ENCODE peak calls at places on chromosomes 16 and 17, in six cellular contexts. A is stimulated activated CD4-positive, alpha-beta T cell treated with anti-CD3 and anti-CD28 coated beads, Interleukin-1b, Interleukin-23, amount 100 ng/mL, for 1 hour; H is AG09309; F is SHP77; X is cardiac fibroblast; O is activated CD8-positive, alpha-beta memory T cell treated with anti-CD3 and anti-CD28 coated beads for 4 hours. V is an unnamed sample.
A peak's percentile ranks its signal among the peaks of the same experiment; 100 is the strongest.

GRCh38 chr17:50098583-50098982 is 3.4 kb downstream of the PDK2 start:
- DNase-seq in A (no peak), H (no peak), F (no peak), X (no peak), O (no peak), V (no peak)

GRCh38 chr16:89039756-89040155 is 53.9 kb upstream of the ACSF3 start:
- DNase-seq in A (no peak), H (no peak), F (no peak), X (no peak), O (no peak), V (no peak)

GRCh38 chr17:78737332-78737731 is 44.7 kb downstream of the CYTH1 start:
- DNase-seq in A (no peak), H (peak; percentile 42), F (no peak), X (peak; percentile 77), O (no peak), V (no peak)

GRCh38 chr17:58585554-58585953 is 71.1 kb upstream of the MTMR4 start:
- DNase-seq in A (no peak), H (no peak), F (no peak), X (no peak), O (no peak), V (no peak)

GRCh38 chr16:53457670-53458069 is 23.4 kb downstream of the RBL2 start:
- DNase-seq in A (no peak), H (no peak), F (no peak), X (no peak), O (peak; percentile 41), V (no peak)

GRCh38 chr17:50817142-50817751 is 18.1 kb upstream of the WFIKKN2 start:
- DNase-seq in A (peak; percentile 55), H (no peak), F (peak; percentile 15), X (peak; percentile 33), O (peak; percentile 19), V (no peak)

GRCh38 chr16:78866556-78866955 is 734.0 kb downstream of the MAF start:
- DNase-seq in A (no peak), H (no peak), F (no peak), X (no peak), O (no peak), V (no peak)

GRCh38 chr17:52965856-52966255 is 807.3 kb upstream of the CA10 start:
- DNase-seq in A (no peak), H (no peak), F (no peak), X (no peak), O (no peak), V (no peak)

GRCh38 chr17:14790518-14790917 is 474.6 kb downstream of the PMP22 start:
- DNase-seq in A (no peak), H (no peak), F (no peak), X (peak; percentile 78), O (no peak), V (no peak)

GRCh38 chr16:79612207-79612606 is 11.7 kb upstream of the MAF start:
- DNase-seq in A (no peak), H (peak; percentile 24), F (no peak), X (no peak), O (no peak), V (no peak)

GRCh38 chr17:77280304-77280910 is 139.6 kb downstream of the SEC14L1 start:
- DNase-seq in A (no peak), H (peak; percentile 47), F (peak; percentile 63), X (peak; percentile 89), O (no peak), V (no peak)

GRCh38 chr17:3978421-3979275 is 14.4 kb upstream of the ATP2A3 start:
- DNase-seq in A (no peak), H (no peak), F (no peak), X (peak; percentile 53), O (no peak), V (no peak)

GRCh38 chr16:69476920-69477418 is 52.5 kb downstream of the CYB5B start:
- DNase-seq in A (no peak), H (peak; percentile 87), F (peak; percentile 59), X (peak; percentile 74), O (no peak), V (no peak)

GRCh38 chr16:47872228-47872627 is 283.6 kb downstream of the ABCC12 start:
- DNase-seq in A (no peak), H (no peak), F (no peak), X (no peak), O (no peak), V (no peak)

GRCh38 chr16:557463-558297 is 2.5 kb upstream of the PRR35 start:
- DNase-seq in A (no peak), H (no peak), F (no peak), X (no peak), O (no peak), V (no peak)

GRCh38 chr16:63568184-63568583 is 1531.9 kb upstream of the CDH8 start:
- DNase-seq in A (no peak), H (no peak), F (no peak), X (no peak), O (no peak), V (no peak)

GRCh38 chr17:77742579-77742978 is 215.9 kb upstream of the TNRC6C start:
- DNase-seq in A (no peak), H (no peak), F (no peak), X (no peak), O (no peak), V (no peak)

V was measured in thoracic aorta.